ENCODE peak calls at places on chromosomes 1 and 21, in five cellular contexts. Z is heart left ventricle, B is tibial nerve, W is gastrocnemius medialis, Q is stomach. R is an unnamed sample. For H3K9me3, the result is how much of the 10 kb centered on the place peaks cover.

GRCh38 chr1:19011832-19012231 is 55.4 kb upstream of the IFFO2 start:
- DNase-seq in B (no peak), Q (no peak), W (no peak), Z (no peak), R (no peak)

GRCh38 chr1:152118915-152119314 is 3.7 kb upstream of the TCHH start:
- DNase-seq in Z (no peak), Q (no peak), B (no peak), W (no peak), R (no peak)

GRCh38 chr1:96256391-96256790 is 465.2 kb upstream of the PTBP2 start:
- DNase-seq in B (no peak), Q (no peak), Z (no peak), W (no peak), R (no peak)

GRCh38 chr21:41823906-41824305 is 55.2 kb downstream of the PRDM15 start:
- DNase-seq in W (no peak), B (no peak), Q (no peak), Z (no peak), R (no peak)

GRCh38 chr1:160096491-160097116 is 1.8 kb downstream of the IGSF8 start:
- DNase-seq in Q (no peak), Z (no peak), B (no peak), W (peak), R (no peak)

GRCh38 chr21:45176141-45176540 is 101.8 kb downstream of the ADARB1 start:
- DNase-seq in Q (no peak), W (no peak), Z (no peak), B (no peak), R (no peak)

GRCh38 chr1:35222322-35223108 is 29.6 kb upstream of the SFPQ start:
- DNase-seq in W (no peak), Q (no peak), Z (no peak), B (no peak), R (peak)

GRCh38 chr1:109930252-109930993 is 19.8 kb downstream of the CSF1 start:
- DNase-seq in B (no peak), W (no peak), Z (no peak), Q (no peak), R (no peak)

DNA sequence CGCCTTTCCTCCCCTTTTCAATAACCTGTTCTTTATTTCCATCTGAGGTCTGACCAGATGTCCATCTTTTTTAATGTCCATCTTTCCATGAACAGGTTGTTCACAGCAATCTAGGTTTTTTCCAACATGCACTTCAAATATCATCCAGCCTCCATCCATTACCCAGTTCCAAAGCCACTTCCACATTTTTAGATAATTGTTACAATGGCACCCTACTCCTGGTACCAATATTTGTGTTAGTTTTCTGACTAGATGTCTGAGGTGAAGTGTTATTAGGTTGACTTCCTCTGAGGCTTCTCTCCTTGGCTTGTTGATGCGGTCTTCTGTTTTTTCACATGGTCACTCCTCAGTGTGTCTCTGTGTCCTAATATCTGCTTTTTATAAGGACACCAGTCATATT is 89.4 kb downstream of the OBSCN start:
- DNase-seq in B (no peak), W (no peak), Q (no peak), Z (no peak), R (no peak)
- H3K9me3 ChIP-seq in B (under half), W (under half), Q (under half), Z (under half), R (under half)

DNA sequence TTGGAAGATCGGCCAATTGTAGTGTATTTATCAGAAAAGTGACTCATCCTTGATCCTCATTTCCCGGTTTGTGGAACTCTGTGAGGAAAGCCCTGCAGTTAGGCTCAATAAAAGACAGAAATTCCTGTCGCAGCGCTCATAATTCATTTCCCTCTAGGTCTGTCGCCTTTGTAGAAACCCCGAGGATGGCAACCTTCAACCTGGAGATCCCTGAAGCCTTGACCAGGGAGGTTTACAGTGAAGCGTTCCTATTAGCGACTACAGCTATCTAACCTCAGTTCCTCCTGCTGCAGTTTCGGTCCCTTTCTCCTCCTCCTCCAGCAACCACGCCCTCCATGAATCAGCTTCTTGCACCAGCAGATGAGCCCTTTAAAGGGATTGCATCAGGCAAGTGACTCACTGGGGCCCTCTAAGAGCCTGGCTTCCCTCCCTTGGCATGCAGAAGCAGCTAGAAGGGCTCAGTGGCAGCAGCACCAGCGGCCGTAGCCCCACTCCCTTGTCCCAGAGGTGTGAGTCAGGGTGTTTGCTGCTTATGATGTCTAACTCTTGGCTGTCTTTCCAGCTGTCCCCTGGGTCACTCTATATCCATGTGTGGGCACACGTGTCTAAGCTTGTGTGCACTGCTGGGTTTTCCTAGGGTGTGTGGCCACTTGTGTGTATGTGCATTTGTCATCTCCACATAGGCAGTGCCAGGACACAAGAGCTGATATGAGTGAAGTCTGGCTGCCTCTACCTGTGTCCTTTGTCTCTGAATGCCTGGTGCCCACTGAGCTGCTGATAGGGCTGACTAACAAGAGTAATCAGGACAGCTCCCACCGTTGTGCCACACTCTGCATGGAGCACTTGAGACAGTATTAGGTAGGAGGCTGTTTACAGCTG is 777 bp upstream of the STK40 start:
- DNase-seq in Z (peak), Q (peak), B (peak), W (peak), R (peak)
- TF ChIP-seq POLR2A in Z (peak), Q (peak), B (peak), W (peak), R (peak)

GRCh38 chr1:33577663-33578062 is 105.2 kb downstream of the ZSCAN20 start:
- DNase-seq in Q (no peak), B (no peak), W (no peak), Z (no peak), R (no peak)
- H3K9me3 ChIP-seq in Q (under half), B (under half), W (under half), Z (under half), R (under half)

GRCh38 chr1:16172964-16173446 is 17.1 kb upstream of the EPHA2 start:
- DNase-seq in Z (no peak), Q (peak), B (no peak), W (no peak), R (no peak)
- TF ChIP-seq POLR2A in Z (no peak), Q (no peak), B (no peak), W (no peak), R (no peak)

GRCh38 chr1:248303324-248303723 is at the start of gene OR2T12:
- DNase-seq in Z (no peak), B (no peak), W (no peak), Q (no peak), R (no peak)

DNA sequence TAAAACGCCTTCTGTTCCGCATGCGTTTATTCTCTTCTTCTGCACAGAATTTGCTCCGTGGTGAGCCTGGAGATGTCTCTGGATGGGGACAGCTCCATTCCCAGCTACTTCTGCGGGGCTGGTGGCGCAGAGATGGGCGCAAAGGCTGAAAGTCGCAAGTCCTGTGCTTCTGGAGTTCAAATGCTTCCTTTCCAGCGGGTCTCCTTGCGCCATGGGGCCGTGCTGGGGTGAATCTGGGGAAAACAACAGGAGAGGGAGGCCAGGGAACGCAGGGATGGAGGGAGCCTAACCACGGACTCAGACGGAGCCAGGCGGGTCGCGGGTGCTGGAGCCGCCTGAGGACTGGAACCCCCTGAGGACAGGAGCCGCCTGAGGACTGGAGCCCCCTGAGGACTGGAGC is 2.9 kb upstream of the OR2T12 start:
- DNase-seq in W (no peak), Z (no peak), Q (no peak), B (no peak), R (no peak)
- H3K9me3 ChIP-seq in W (under half), Z (under half), Q (under half), B (under half), R (under half)

GRCh38 chr1:235279627-235280194 is 48.3 kb downstream of the ARID4B start:
- DNase-seq in W (no peak), Q (no peak), Z (no peak), B (no peak), R (no peak)
- TF ChIP-seq POLR2A in W (no peak), Q (no peak), Z (no peak), B (no peak), R (no peak)

GRCh38 chr21:39804264-39804663 is 59.3 kb downstream of the IGSF5 start:
- DNase-seq in W (no peak), Z (no peak), B (no peak), Q (no peak), R (no peak)
- H3K9me3 ChIP-seq in W (under half), Z (under half), B (under half), Q (under half), R (under half)